ENCODE peak calls at places on chromosomes 12 and 14, in seven cellular contexts. One of them, this sample, is unnamed. For H3K4me1, the result is how much of the 10 kb centered on the place peaks cover.

GRCh38 chr12:107760207-107760816 is 625 bp downstream of the PRDM4 start:
- DNase-seq in left lung: peak
- DNase-seq in GM23338: peak
- DNase-seq in prostate gland: peak
- DNase-seq in upper lobe of left lung: no peak
- DNase-seq in A673: peak
- DNase-seq in tibial nerve: peak
- DNase-seq in this sample: peak

GRCh38 chr12:53744730-53745129 is 7.0 kb downstream of the CISTR start:
- DNase-seq in left lung: no peak
- DNase-seq in GM23338: no peak
- DNase-seq in prostate gland: no peak
- DNase-seq in upper lobe of left lung: no peak
- DNase-seq in A673: no peak
- DNase-seq in tibial nerve: no peak
- DNase-seq in this sample: no peak

GRCh38 chr12:104649217-104649834 is 192.6 kb downstream of the CHST11 start:
- DNase-seq in left lung: no peak
- DNase-seq in GM23338: no peak
- DNase-seq in prostate gland: no peak
- DNase-seq in upper lobe of left lung: no peak
- DNase-seq in A673: no peak
- DNase-seq in tibial nerve: no peak
- DNase-seq in this sample: no peak

GRCh38 chr12:89345830-89346740 is 6.2 kb downstream of the DUSP6 start:
- DNase-seq in left lung: peak
- DNase-seq in GM23338: peak
- DNase-seq in prostate gland: no peak
- DNase-seq in upper lobe of left lung: no peak
- DNase-seq in A673: peak
- DNase-seq in tibial nerve: peak
- DNase-seq in this sample: peak

GRCh38 chr12:106753526-106753925 is 21.0 kb upstream of the RIC8B start:
- DNase-seq in left lung: no peak
- DNase-seq in GM23338: no peak
- DNase-seq in prostate gland: no peak
- DNase-seq in upper lobe of left lung: no peak
- DNase-seq in A673: no peak
- DNase-seq in tibial nerve: no peak
- DNase-seq in this sample: no peak

GRCh38 chr14:22554706-22555572 is 34.1 kb downstream of the DAD1 start:
- DNase-seq in left lung: no peak
- DNase-seq in GM23338: no peak
- DNase-seq in prostate gland: no peak
- DNase-seq in upper lobe of left lung: no peak
- DNase-seq in A673: no peak
- DNase-seq in tibial nerve: no peak
- DNase-seq in this sample: no peak

GRCh38 chr14:44112774-44113460 is 394.2 kb downstream of the FSCB start:
- DNase-seq in left lung: no peak
- DNase-seq in GM23338: no peak
- DNase-seq in prostate gland: no peak
- DNase-seq in upper lobe of left lung: no peak
- DNase-seq in A673: no peak
- DNase-seq in tibial nerve: no peak
- DNase-seq in this sample: no peak

GRCh38 chr14:92549853-92550244 is 36.3 kb downstream of the RIN3 start:
- DNase-seq in left lung: no peak
- DNase-seq in GM23338: no peak
- DNase-seq in prostate gland: no peak
- DNase-seq in upper lobe of left lung: no peak
- DNase-seq in A673: no peak
- DNase-seq in tibial nerve: peak
- DNase-seq in this sample: peak

GRCh38 chr12:27486986-27487385 is 37.0 kb upstream of the PPFIBP1 start:
- DNase-seq in left lung: no peak
- DNase-seq in GM23338: no peak
- DNase-seq in prostate gland: no peak
- DNase-seq in upper lobe of left lung: no peak
- DNase-seq in A673: no peak
- DNase-seq in tibial nerve: no peak
- DNase-seq in this sample: no peak

GRCh38 chr14:50399251-50400032 is 2.8 kb upstream of the CDKL1 start:
- DNase-seq in left lung: no peak
- DNase-seq in GM23338: no peak
- DNase-seq in prostate gland: peak
- DNase-seq in upper lobe of left lung: no peak
- DNase-seq in A673: peak
- DNase-seq in tibial nerve: peak
- DNase-seq in this sample: peak

GRCh38 chr12:11881835-11882234 is 188.9 kb upstream of the BCL2L14 start:
- DNase-seq in left lung: no peak
- DNase-seq in GM23338: no peak
- DNase-seq in prostate gland: no peak
- DNase-seq in upper lobe of left lung: no peak
- DNase-seq in A673: no peak
- DNase-seq in tibial nerve: no peak
- DNase-seq in this sample: no peak

GRCh38 chr12:119145367-119145766 is 33.4 kb upstream of the HSPB8 start:
- DNase-seq in left lung: no peak
- DNase-seq in GM23338: peak
- DNase-seq in prostate gland: no peak
- DNase-seq in upper lobe of left lung: peak
- DNase-seq in A673: no peak
- DNase-seq in tibial nerve: no peak
- DNase-seq in this sample: no peak

GRCh38 chr14:89912667-89913211 is 41.8 kb downstream of the EFCAB11 start:
- DNase-seq in left lung: no peak
- DNase-seq in GM23338: peak
- DNase-seq in prostate gland: no peak
- DNase-seq in upper lobe of left lung: no peak
- DNase-seq in A673: peak
- DNase-seq in tibial nerve: peak
- DNase-seq in this sample: no peak

DNA sequence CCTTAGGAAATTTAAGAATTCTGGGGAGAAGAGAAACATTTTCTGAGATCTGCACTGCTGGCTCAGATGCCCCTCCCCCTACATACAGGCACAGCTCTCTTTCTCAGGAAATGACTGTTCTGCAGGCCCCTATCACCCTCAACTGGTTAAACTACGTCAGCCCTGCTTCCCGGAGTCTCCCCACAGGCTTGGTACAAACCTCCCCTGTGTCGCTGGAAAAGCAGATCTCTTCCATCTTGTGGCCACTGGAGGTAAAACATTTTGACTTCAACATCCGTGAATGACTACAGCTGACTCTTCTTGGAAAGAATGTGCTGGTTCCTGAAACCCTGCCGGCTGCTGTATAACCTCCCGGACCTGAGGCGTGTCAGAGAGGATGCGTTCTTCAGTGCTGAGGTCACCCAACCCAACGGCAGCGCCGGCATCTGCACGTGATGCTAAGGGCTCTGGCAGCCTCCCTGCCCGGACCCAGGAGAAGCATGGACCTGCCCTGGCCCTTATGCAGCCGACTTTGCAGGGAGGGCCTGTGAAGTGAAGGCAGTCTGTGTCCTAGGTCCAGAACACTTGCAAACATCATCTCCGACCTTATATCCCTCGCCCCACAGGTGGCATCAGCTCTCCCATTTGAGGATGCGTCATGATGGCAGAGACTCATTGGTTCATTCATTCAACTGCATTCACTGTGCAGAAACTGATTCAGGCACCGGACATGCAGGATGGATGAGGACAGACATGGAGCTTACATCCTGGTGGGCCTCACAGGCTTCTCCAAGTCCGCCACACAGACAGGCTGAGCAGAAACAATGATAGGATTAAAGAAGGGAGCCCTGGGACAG is 129.2 kb downstream of the GCH1 start:
- DNase-seq in left lung: peak
- DNase-seq in GM23338: peak
- DNase-seq in prostate gland: peak
- DNase-seq in upper lobe of left lung: peak
- DNase-seq in A673: peak
- DNase-seq in tibial nerve: peak
- DNase-seq in this sample: peak
- H3K4me1 ChIP-seq in left lung: under half
- H3K4me1 ChIP-seq in GM23338: under half
- H3K4me1 ChIP-seq in prostate gland: under half
- H3K4me1 ChIP-seq in upper lobe of left lung: under half
- H3K4me1 ChIP-seq in A673: under half
- H3K4me1 ChIP-seq in tibial nerve: under half
- H3K4me1 ChIP-seq in this sample: half or more

DNA sequence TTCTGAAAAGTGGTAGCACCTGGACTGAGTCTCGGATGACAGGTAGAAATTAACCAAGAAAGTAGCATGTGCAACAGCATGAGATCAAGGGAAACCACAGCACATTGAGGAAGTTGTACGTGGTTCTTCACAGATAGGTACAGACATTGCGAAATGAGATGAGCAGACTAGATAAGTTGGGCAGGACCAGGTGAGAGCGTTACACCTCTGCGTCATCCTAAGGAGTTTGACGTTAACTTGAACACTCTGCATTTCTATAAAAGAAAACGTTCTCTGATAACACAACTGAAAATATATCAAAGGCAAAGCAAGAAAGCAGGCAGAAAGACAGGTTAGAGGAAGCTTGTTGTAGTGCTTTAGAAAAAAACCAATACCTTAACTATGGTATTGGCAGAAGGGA is 98.5 kb upstream of the RASSF8 start:
- DNase-seq in left lung: no peak
- DNase-seq in GM23338: no peak
- DNase-seq in prostate gland: no peak
- DNase-seq in upper lobe of left lung: no peak
- DNase-seq in A673: no peak
- DNase-seq in tibial nerve: no peak
- DNase-seq in this sample: no peak
- TF ChIP-seq CTCF in left lung: no peak
- TF ChIP-seq CTCF in GM23338: no peak
- TF ChIP-seq CTCF in prostate gland: no peak
- TF ChIP-seq CTCF in upper lobe of left lung: no peak
- TF ChIP-seq CTCF in A673: no peak
- TF ChIP-seq CTCF in tibial nerve: no peak
- TF ChIP-seq CTCF in this sample: no peak

GRCh38 chr14:68979021-68979721 is at the start of gene ACTN1:
- DNase-seq in left lung: peak
- DNase-seq in GM23338: peak
- DNase-seq in prostate gland: peak
- DNase-seq in upper lobe of left lung: peak
- DNase-seq in A673: peak
- DNase-seq in tibial nerve: peak
- DNase-seq in this sample: peak

GRCh38 chr14:68981539-68981976 is 2.5 kb upstream of the ACTN1 start:
- DNase-seq in left lung: no peak
- DNase-seq in GM23338: no peak
- DNase-seq in prostate gland: no peak
- DNase-seq in upper lobe of left lung: no peak
- DNase-seq in A673: no peak
- DNase-seq in tibial nerve: no peak
- DNase-seq in this sample: no peak

GRCh38 chr14:68978550-68978911 is 571 bp downstream of the ACTN1 start:
- DNase-seq in left lung: peak
- DNase-seq in GM23338: peak
- DNase-seq in prostate gland: peak
- DNase-seq in upper lobe of left lung: peak
- DNase-seq in A673: peak
- DNase-seq in tibial nerve: peak
- DNase-seq in this sample: peak

GRCh38 chr14:68981124-68981523 is 2.0 kb upstream of the ACTN1 start:
- DNase-seq in left lung: no peak
- DNase-seq in GM23338: no peak
- DNase-seq in prostate gland: no peak
- DNase-seq in upper lobe of left lung: no peak
- DNase-seq in A673: no peak
- DNase-seq in tibial nerve: no peak
- DNase-seq in this sample: no peak

DNA sequence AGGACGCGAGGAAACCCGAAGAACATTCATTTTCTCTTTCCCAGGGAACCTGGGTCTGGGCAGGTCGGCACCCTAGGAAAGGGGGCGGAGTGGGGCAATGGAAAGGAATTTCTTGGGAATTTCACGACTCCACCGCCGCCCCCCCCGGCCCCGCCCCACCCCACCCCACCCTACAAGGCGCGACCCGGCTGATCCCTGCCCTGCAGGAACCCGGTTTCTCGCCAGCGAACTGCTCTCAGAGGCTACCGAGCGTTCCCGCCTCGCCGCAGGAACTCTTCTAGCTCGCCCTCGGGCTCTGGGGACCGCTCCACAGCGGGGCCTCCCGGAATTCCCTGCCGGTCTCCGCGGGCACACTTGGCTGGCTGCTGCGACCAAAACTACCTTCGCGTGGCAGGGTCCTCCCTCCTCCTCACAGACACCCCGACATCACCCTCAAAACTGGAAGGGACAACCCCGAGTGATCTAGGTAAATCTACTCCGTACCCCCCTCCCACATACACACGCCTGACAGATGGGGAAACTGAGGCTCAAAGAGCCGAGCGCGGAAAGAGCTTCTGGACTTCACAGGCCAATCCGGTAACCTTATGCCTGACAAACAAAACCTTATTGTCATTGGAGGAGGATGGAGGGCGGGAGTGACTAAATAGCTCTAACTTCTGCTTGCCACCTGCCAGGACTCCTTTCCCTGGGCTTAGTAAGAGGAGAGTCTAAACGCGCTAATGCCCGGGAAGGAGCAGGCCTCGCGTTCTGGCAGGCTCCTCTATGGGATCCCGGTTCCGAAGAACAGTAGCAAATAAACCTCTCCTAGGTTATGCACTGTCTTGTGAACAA is 835 bp upstream of the ACTN1 start:
- DNase-seq in left lung: peak
- DNase-seq in GM23338: peak
- DNase-seq in prostate gland: peak
- DNase-seq in upper lobe of left lung: peak
- DNase-seq in A673: peak
- DNase-seq in tibial nerve: no peak
- DNase-seq in this sample: peak
- H3K27ac ChIP-seq in left lung: peak
- H3K27ac ChIP-seq in GM23338: peak
- H3K27ac ChIP-seq in prostate gland: peak
- H3K27ac ChIP-seq in upper lobe of left lung: peak
- H3K27ac ChIP-seq in A673: peak
- H3K27ac ChIP-seq in tibial nerve: peak
- H3K27ac ChIP-seq in this sample: peak

GRCh38 chr14:75402867-75403413 is 24.9 kb upstream of the JDP2 start:
- DNase-seq in left lung: no peak
- DNase-seq in GM23338: peak
- DNase-seq in prostate gland: no peak
- DNase-seq in upper lobe of left lung: no peak
- DNase-seq in A673: no peak
- DNase-seq in tibial nerve: no peak
- DNase-seq in this sample: no peak

GRCh38 chr14:75404843-75405242 is 23.0 kb upstream of the JDP2 start:
- DNase-seq in left lung: no peak
- DNase-seq in GM23338: no peak
- DNase-seq in prostate gland: no peak
- DNase-seq in upper lobe of left lung: no peak
- DNase-seq in A673: no peak
- DNase-seq in tibial nerve: no peak
- DNase-seq in this sample: no peak

GRCh38 chr14:75401356-75401755 is 26.5 kb upstream of the JDP2 start:
- DNase-seq in left lung: no peak
- DNase-seq in GM23338: peak
- DNase-seq in prostate gland: no peak
- DNase-seq in upper lobe of left lung: no peak
- DNase-seq in A673: peak
- DNase-seq in tibial nerve: peak
- DNase-seq in this sample: peak

GRCh38 chr14:75399819-75400678 is 27.8 kb upstream of the JDP2 start:
- DNase-seq in left lung: peak
- DNase-seq in GM23338: no peak
- DNase-seq in prostate gland: peak
- DNase-seq in upper lobe of left lung: no peak
- DNase-seq in A673: peak
- DNase-seq in tibial nerve: peak
- DNase-seq in this sample: peak
- H3K4me1 ChIP-seq in left lung: under half
- H3K4me1 ChIP-seq in GM23338: under half
- H3K4me1 ChIP-seq in prostate gland: under half
- H3K4me1 ChIP-seq in upper lobe of left lung: under half
- H3K4me1 ChIP-seq in A673: under half
- H3K4me1 ChIP-seq in tibial nerve: under half
- H3K4me1 ChIP-seq in this sample: under half

This sample was measured in tibial artery.